ENCODE peak calls at places on chromosome 14, in ten cellular contexts. One of them, this sample, is unnamed.

GRCh38 chr14:51333901-51334432 is 93.9 kb downstream of the TMX1 start:
- DNase-seq in cardiac fibroblast: no peak
- DNase-seq in activated naive CD4-positive, alpha-beta T cell: no peak
- DNase-seq in Ammon's horn: no peak
- DNase-seq in AG09309: no peak
- DNase-seq in NCI-H1417: no peak
- DNase-seq in amygdala: no peak
- DNase-seq in CD4-positive, alpha-beta T cell: no peak
- DNase-seq in HepG2: no peak
- DNase-seq in glutamatergic neuron: no peak
- DNase-seq in this sample: no peak

GRCh38 chr14:32762886-32763285 is 175.8 kb upstream of the NPAS3 start:
- DNase-seq in cardiac fibroblast: peak; percentile 64
- DNase-seq in activated naive CD4-positive, alpha-beta T cell: no peak
- DNase-seq in Ammon's horn: no peak
- DNase-seq in AG09309: no peak
- DNase-seq in NCI-H1417: no peak
- DNase-seq in amygdala: no peak
- DNase-seq in CD4-positive, alpha-beta T cell: no peak
- DNase-seq in HepG2: no peak
- DNase-seq in glutamatergic neuron: no peak
- DNase-seq in this sample: no peak

GRCh38 chr14:100417466-100417865 is 94.3 kb downstream of the SLC25A47 start:
- DNase-seq in cardiac fibroblast: peak; percentile 91
- DNase-seq in activated naive CD4-positive, alpha-beta T cell: no peak
- DNase-seq in Ammon's horn: peak; percentile 80
- DNase-seq in AG09309: peak; percentile 78
- DNase-seq in NCI-H1417: no peak
- DNase-seq in amygdala: peak; percentile 37
- DNase-seq in CD4-positive, alpha-beta T cell: no peak
- DNase-seq in HepG2: peak; percentile 55
- DNase-seq in glutamatergic neuron: peak; percentile 76
- DNase-seq in this sample: no peak

GRCh38 chr14:63175531-63175930 is 28.7 kb upstream of the RHOJ start:
- DNase-seq in cardiac fibroblast: no peak
- DNase-seq in activated naive CD4-positive, alpha-beta T cell: no peak
- DNase-seq in Ammon's horn: no peak
- DNase-seq in AG09309: no peak
- DNase-seq in NCI-H1417: no peak
- DNase-seq in amygdala: no peak
- DNase-seq in CD4-positive, alpha-beta T cell: no peak
- DNase-seq in HepG2: no peak
- DNase-seq in glutamatergic neuron: no peak
- DNase-seq in this sample: no peak

GRCh38 chr14:54881235-54881760 is 21.3 kb downstream of the GCH1 start:
- DNase-seq in cardiac fibroblast: peak; percentile 69
- DNase-seq in activated naive CD4-positive, alpha-beta T cell: no peak
- DNase-seq in Ammon's horn: peak; percentile 61
- DNase-seq in AG09309: no peak
- DNase-seq in NCI-H1417: no peak
- DNase-seq in amygdala: no peak
- DNase-seq in CD4-positive, alpha-beta T cell: peak; percentile 24
- DNase-seq in HepG2: no peak
- DNase-seq in glutamatergic neuron: no peak
- DNase-seq in this sample: no peak

GRCh38 chr14:103562135-103562384 is 397 bp downstream of the BAG5 start:
- DNase-seq in cardiac fibroblast: peak; percentile 63
- DNase-seq in activated naive CD4-positive, alpha-beta T cell: no peak
- DNase-seq in Ammon's horn: no peak
- DNase-seq in AG09309: no peak
- DNase-seq in NCI-H1417: no peak
- DNase-seq in amygdala: no peak
- DNase-seq in CD4-positive, alpha-beta T cell: no peak
- DNase-seq in HepG2: no peak
- DNase-seq in glutamatergic neuron: peak; percentile 62
- DNase-seq in this sample: no peak

GRCh38 chr14:103288076-103288766 is 45.8 kb upstream of the EIF5 start:
- DNase-seq in cardiac fibroblast: no peak
- DNase-seq in activated naive CD4-positive, alpha-beta T cell: no peak
- DNase-seq in Ammon's horn: no peak
- DNase-seq in AG09309: no peak
- DNase-seq in NCI-H1417: no peak
- DNase-seq in amygdala: no peak
- DNase-seq in CD4-positive, alpha-beta T cell: no peak
- DNase-seq in HepG2: no peak
- DNase-seq in glutamatergic neuron: no peak
- DNase-seq in this sample: no peak

GRCh38 chr14:37251778-37252177 is 54.0 kb downstream of the MIPOL1 start:
- DNase-seq in cardiac fibroblast: no peak
- DNase-seq in activated naive CD4-positive, alpha-beta T cell: no peak
- DNase-seq in Ammon's horn: no peak
- DNase-seq in AG09309: no peak
- DNase-seq in NCI-H1417: no peak
- DNase-seq in amygdala: no peak
- DNase-seq in CD4-positive, alpha-beta T cell: no peak
- DNase-seq in HepG2: peak; percentile 35
- DNase-seq in glutamatergic neuron: no peak
- DNase-seq in this sample: no peak

GRCh38 chr14:54786816-54787215 is 115.8 kb downstream of the GCH1 start:
- DNase-seq in cardiac fibroblast: no peak
- DNase-seq in activated naive CD4-positive, alpha-beta T cell: no peak
- DNase-seq in Ammon's horn: no peak
- DNase-seq in AG09309: no peak
- DNase-seq in NCI-H1417: no peak
- DNase-seq in amygdala: no peak
- DNase-seq in CD4-positive, alpha-beta T cell: no peak
- DNase-seq in HepG2: no peak
- DNase-seq in glutamatergic neuron: no peak
- DNase-seq in this sample: no peak

GRCh38 chr14:105087963-105088811 is 23.0 kb upstream of the GPR132 start:
- DNase-seq in cardiac fibroblast: peak; percentile 87
- DNase-seq in activated naive CD4-positive, alpha-beta T cell: no peak
- DNase-seq in Ammon's horn: no peak
- DNase-seq in AG09309: no peak
- DNase-seq in NCI-H1417: no peak
- DNase-seq in amygdala: no peak
- DNase-seq in CD4-positive, alpha-beta T cell: no peak
- DNase-seq in HepG2: peak; percentile 40
- DNase-seq in glutamatergic neuron: peak; percentile 80
- DNase-seq in this sample: no peak

GRCh38 chr14:68020999-68021663 is 201.6 kb downstream of the RAD51B start:
- DNase-seq in cardiac fibroblast: no peak
- DNase-seq in activated naive CD4-positive, alpha-beta T cell: no peak
- DNase-seq in Ammon's horn: no peak
- DNase-seq in AG09309: no peak
- DNase-seq in NCI-H1417: peak; percentile 16
- DNase-seq in amygdala: no peak
- DNase-seq in CD4-positive, alpha-beta T cell: no peak
- DNase-seq in HepG2: no peak
- DNase-seq in glutamatergic neuron: no peak
- DNase-seq in this sample: no peak

GRCh38 chr14:59632381-59632780 is 55.8 kb upstream of the CCDC175 start:
- DNase-seq in cardiac fibroblast: peak; percentile 23
- DNase-seq in activated naive CD4-positive, alpha-beta T cell: no peak
- DNase-seq in Ammon's horn: no peak
- DNase-seq in AG09309: no peak
- DNase-seq in NCI-H1417: no peak
- DNase-seq in amygdala: no peak
- DNase-seq in CD4-positive, alpha-beta T cell: no peak
- DNase-seq in HepG2: peak; percentile 20
- DNase-seq in glutamatergic neuron: peak; percentile 72
- DNase-seq in this sample: no peak